ENCODE peak calls at places on chromosomes 4 and X, in five cellular contexts. One of them, this sample, is unnamed.

GRCh38 chrX:110167952-110168451 is 149.9 kb downstream of the AMMECR1 start:
- DNase-seq in HepG2: no peak
- DNase-seq in H1: peak; percentile 75
- DNase-seq in GM12878: no peak
- DNase-seq in K562: peak; percentile 77
- DNase-seq in this sample: no peak

GRCh38 chr4:60129740-60130139 is 1070.4 kb upstream of the ADGRL3 start:
- DNase-seq in GM12878: no peak
- DNase-seq in HepG2: no peak
- DNase-seq in H1: no peak
- DNase-seq in K562: no peak
- DNase-seq in this sample: no peak

GRCh38 chr4:128844931-128845330 is 35.4 kb downstream of the JADE1 start:
- DNase-seq in HepG2: peak; percentile 33
- DNase-seq in GM12878: no peak
- DNase-seq in K562: no peak
- DNase-seq in H1: no peak
- DNase-seq in this sample: no peak

GRCh38 chr4:2827071-2827873 is 16.4 kb upstream of the ADD1 start:
- DNase-seq in GM12878: no peak
- DNase-seq in K562: no peak
- DNase-seq in HepG2: no peak
- DNase-seq in H1: no peak
- DNase-seq in this sample: no peak

GRCh38 chrX:140503714-140504351 is 1.0 kb downstream of the SOX3 start:
- DNase-seq in H1: peak; percentile 49
- DNase-seq in HepG2: no peak
- DNase-seq in GM12878: no peak
- DNase-seq in K562: no peak
- DNase-seq in this sample: no peak

GRCh38 chr4:70559216-70559830 is 32.7 kb upstream of the AMBN start:
- DNase-seq in H1: peak; percentile 53
- DNase-seq in HepG2: peak; percentile 67
- DNase-seq in K562: peak; percentile 44
- DNase-seq in GM12878: no peak
- DNase-seq in this sample: peak; percentile 35

GRCh38 chr4:71261001-71261400 is 77.8 kb upstream of the SLC4A4 start:
- DNase-seq in H1: no peak
- DNase-seq in K562: no peak
- DNase-seq in HepG2: no peak
- DNase-seq in GM12878: no peak
- DNase-seq in this sample: no peak

GRCh38 chr4:93396274-93396673 is 432.3 kb upstream of the ATOH1 start:
- DNase-seq in HepG2: no peak
- DNase-seq in H1: no peak
- DNase-seq in GM12878: no peak
- DNase-seq in K562: no peak
- DNase-seq in this sample: peak; percentile 36

GRCh38 chrX:133983974-133984578 is 1.3 kb downstream of the GPC3 start:
- DNase-seq in GM12878: no peak
- DNase-seq in K562: no peak
- DNase-seq in H1: peak; percentile 55
- DNase-seq in HepG2: no peak
- DNase-seq in this sample: no peak

GRCh38 chr4:72312032-72312650 is 256.9 kb downstream of the ADAMTS3 start:
- DNase-seq in HepG2: peak; percentile 1
- DNase-seq in GM12878: no peak
- DNase-seq in H1: no peak
- DNase-seq in K562: no peak
- DNase-seq in this sample: no peak

GRCh38 chr4:153115322-153116100 is 88.7 kb upstream of the TRIM2 start:
- DNase-seq in GM12878: peak; percentile 79
- DNase-seq in K562: no peak
- DNase-seq in HepG2: peak; percentile 11
- DNase-seq in H1: no peak
- DNase-seq in this sample: peak; percentile 46

GRCh38 chrX:111662314-111662713 is 18.7 kb upstream of the ALG13 start:
- DNase-seq in GM12878: no peak
- DNase-seq in H1: no peak
- DNase-seq in HepG2: no peak
- DNase-seq in K562: no peak
- DNase-seq in this sample: no peak

GRCh38 chr4:119172223-119172622 is 36.6 kb downstream of the MYOZ2 start:
- DNase-seq in K562: no peak
- DNase-seq in H1: no peak
- DNase-seq in GM12878: no peak
- DNase-seq in HepG2: no peak
- DNase-seq in this sample: no peak

GRCh38 chr4:99074816-99075215 is 13.8 kb downstream of the ADH5 start:
- DNase-seq in H1: no peak
- DNase-seq in K562: no peak
- DNase-seq in HepG2: no peak
- DNase-seq in GM12878: no peak
- DNase-seq in this sample: no peak

GRCh38 chr4:84878090-84878489 is 88.4 kb downstream of the WDFY3 start:
- DNase-seq in H1: no peak
- DNase-seq in GM12878: no peak
- DNase-seq in K562: no peak
- DNase-seq in HepG2: no peak
- DNase-seq in this sample: no peak

GRCh38 chrX:115988825-115989224 is 181.7 kb upstream of the AGTR2 start:
- DNase-seq in HepG2: no peak
- DNase-seq in K562: no peak
- DNase-seq in GM12878: no peak
- DNase-seq in H1: no peak
- DNase-seq in this sample: no peak

GRCh38 chr4:153346031-153346430 is 1.5 kb downstream of the MND1 start:
- DNase-seq in GM12878: no peak
- DNase-seq in H1: no peak
- DNase-seq in K562: no peak
- DNase-seq in HepG2: no peak
- DNase-seq in this sample: no peak

GRCh38 chr4:173878701-173879100 is 348.7 kb upstream of the HAND2 start:
- DNase-seq in H1: no peak
- DNase-seq in HepG2: no peak
- DNase-seq in K562: peak; percentile 6
- DNase-seq in GM12878: no peak
- DNase-seq in this sample: no peak

GRCh38 chr4:121069419-121069818 is 2.9 kb downstream of the NDNF start:
- DNase-seq in H1: no peak
- DNase-seq in K562: no peak
- DNase-seq in GM12878: no peak
- DNase-seq in HepG2: no peak
- DNase-seq in this sample: no peak

GRCh38 chr4:121062466-121062975 is 9.8 kb downstream of the NDNF start:
- DNase-seq in H1: no peak
- DNase-seq in GM12878: no peak
- DNase-seq in K562: no peak
- DNase-seq in HepG2: no peak
- DNase-seq in this sample: no peak

GRCh38 chr4:121061215-121061614 is 11.1 kb downstream of the NDNF start:
- DNase-seq in GM12878: no peak
- DNase-seq in H1: no peak
- DNase-seq in HepG2: no peak
- DNase-seq in K562: no peak
- DNase-seq in this sample: no peak

GRCh38 chr4:121061861-121062260 is 10.5 kb downstream of the NDNF start:
- DNase-seq in GM12878: no peak
- DNase-seq in K562: no peak
- DNase-seq in H1: no peak
- DNase-seq in HepG2: no peak
- DNase-seq in this sample: no peak

DNA sequence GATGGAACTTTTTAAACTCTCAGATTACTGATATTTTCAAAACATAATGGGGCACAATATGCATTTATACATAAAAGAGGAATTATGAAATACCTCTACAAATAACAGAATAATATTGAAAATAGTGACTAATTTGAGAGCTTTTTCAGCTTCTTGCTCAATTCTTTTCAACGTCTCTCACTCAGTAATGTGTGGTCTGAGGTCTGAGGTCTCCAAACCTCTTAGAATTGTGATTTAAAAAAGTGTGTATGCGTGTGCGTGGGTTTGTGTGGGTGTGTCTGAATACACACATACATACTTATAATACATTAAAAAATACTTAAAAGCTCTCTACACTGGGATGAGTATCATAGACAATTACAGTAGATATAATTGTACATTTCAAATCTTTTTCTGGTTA is 7.9 kb downstream of the NDNF start:
- DNase-seq in HepG2: no peak
- DNase-seq in H1: no peak
- DNase-seq in GM12878: no peak
- DNase-seq in K562: no peak
- DNase-seq in this sample: no peak
- H3K27ac ChIP-seq in HepG2: no peak overlapping the region
- H3K27ac ChIP-seq in H1: no peak overlapping the region
- H3K27ac ChIP-seq in GM12878: no peak overlapping the region
- H3K27ac ChIP-seq in K562: no peak overlapping the region
- H3K27ac ChIP-seq in this sample: no peak overlapping the region

GRCh38 chrX:153537526-153538295 is 20.3 kb downstream of the ATP2B3 start:
- DNase-seq in H1: no peak
- DNase-seq in GM12878: no peak
- DNase-seq in HepG2: no peak
- DNase-seq in K562: no peak
- DNase-seq in this sample: no peak

GRCh38 chrX:153537080-153537479 is 19.6 kb downstream of the ATP2B3 start:
- DNase-seq in H1: no peak
- DNase-seq in HepG2: no peak
- DNase-seq in GM12878: no peak
- DNase-seq in K562: no peak
- DNase-seq in this sample: no peak

GRCh38 chrX:153538424-153538823 is 21.0 kb downstream of the ATP2B3 start:
- DNase-seq in H1: no peak
- DNase-seq in GM12878: no peak
- DNase-seq in HepG2: no peak
- DNase-seq in K562: no peak
- DNase-seq in this sample: no peak

GRCh38 chrX:153539979-153540358 is 22.5 kb downstream of the ATP2B3 start:
- DNase-seq in HepG2: no peak
- DNase-seq in K562: no peak
- DNase-seq in GM12878: no peak
- DNase-seq in H1: no peak
- DNase-seq in this sample: no peak

DNA sequence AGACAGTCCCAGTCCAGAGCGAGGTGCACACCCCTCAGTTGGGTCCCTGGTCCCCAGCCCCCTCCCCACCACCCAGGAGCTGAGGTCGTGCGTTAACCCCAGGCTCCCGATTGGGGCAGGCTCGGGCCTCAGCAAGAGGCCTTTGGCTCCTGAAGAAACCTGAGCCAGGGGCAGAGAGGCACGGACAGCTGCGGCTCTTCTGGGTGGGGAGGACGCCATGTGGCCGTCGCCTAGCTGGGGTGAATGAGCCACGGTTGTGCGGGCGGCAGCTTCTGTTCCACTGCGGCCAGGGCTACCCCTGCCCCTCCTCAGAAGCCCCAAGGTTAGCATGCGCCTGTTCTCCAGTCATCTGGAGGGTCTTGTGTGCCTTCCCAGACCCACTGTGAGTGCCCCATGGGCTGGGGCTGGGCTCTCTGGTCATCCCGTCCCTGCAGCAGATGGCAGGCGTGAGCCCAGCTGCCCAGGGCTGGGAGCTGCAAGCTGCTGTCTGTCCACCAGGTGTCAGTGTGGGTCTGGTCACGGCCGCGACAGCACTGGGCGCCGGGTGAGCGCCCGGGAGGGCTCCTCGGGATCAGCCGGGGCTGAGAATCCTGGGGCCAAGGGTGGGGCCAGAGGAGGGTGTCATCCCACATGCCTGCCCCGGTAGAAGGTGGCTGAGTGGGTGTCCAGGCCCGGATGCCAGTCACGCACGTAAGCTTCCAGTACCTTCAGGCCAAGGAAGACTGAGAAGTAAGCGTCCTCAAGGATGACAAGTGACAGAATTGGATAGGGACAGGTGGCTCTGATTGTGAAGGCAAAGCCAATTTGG is 21.9 kb downstream of the ATP2B3 start:
- DNase-seq in K562: peak; percentile 81
- DNase-seq in HepG2: peak; percentile 23
- DNase-seq in GM12878: no peak
- DNase-seq in H1: peak; percentile 84
- DNase-seq in this sample: peak; percentile 24
- TF ChIP-seq ZNF274 in K562: no peak
- TF ChIP-seq ZNF274 in HepG2: no peak
- TF ChIP-seq ZNF274 in GM12878: no peak
- TF ChIP-seq ZNF274 in H1: no peak
- TF ChIP-seq ZNF274 in this sample: no peak

DNA sequence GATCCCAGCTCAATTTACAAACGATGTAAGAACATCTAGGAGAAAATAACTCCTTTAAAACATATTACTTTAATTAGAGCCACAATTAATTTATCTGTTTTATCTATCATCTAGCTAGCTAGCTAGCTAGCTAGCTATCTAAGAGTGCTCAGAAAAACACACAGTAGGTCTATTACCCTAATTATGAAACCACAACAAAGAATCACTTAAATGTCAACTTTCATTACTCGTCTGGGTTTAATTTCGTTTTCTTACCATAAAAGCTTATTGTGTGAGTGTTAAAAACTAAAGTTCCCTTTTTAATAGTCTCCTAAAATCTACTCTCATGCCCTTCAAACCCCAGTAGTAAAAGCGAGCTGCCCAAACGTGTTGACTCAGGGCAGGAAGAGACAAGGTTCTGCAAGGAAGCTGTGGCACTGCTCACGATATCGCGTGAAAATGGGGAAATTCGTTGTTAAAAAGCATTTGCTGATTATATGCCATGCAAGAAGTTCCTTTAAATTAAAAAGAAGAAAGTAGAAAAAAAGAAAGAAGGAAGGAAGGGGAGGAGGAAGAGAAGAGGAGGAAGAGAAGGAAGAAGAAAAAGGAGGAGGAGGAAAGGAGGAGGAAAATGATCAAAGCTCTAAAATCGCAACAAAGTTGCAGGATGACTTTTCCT is 617 bp downstream of the MBNL3 start:
- DNase-seq in HepG2: no peak
- DNase-seq in H1: no peak
- DNase-seq in K562: no peak
- DNase-seq in GM12878: no peak
- DNase-seq in this sample: no peak
- H3K27ac ChIP-seq in HepG2: peak overlapping the region; percentile 94
- H3K27ac ChIP-seq in H1: no peak overlapping the region
- H3K27ac ChIP-seq in K562: no peak overlapping the region
- H3K27ac ChIP-seq in GM12878: peak overlapping the region; percentile 81
- H3K27ac ChIP-seq in this sample: no peak overlapping the region

DNA sequence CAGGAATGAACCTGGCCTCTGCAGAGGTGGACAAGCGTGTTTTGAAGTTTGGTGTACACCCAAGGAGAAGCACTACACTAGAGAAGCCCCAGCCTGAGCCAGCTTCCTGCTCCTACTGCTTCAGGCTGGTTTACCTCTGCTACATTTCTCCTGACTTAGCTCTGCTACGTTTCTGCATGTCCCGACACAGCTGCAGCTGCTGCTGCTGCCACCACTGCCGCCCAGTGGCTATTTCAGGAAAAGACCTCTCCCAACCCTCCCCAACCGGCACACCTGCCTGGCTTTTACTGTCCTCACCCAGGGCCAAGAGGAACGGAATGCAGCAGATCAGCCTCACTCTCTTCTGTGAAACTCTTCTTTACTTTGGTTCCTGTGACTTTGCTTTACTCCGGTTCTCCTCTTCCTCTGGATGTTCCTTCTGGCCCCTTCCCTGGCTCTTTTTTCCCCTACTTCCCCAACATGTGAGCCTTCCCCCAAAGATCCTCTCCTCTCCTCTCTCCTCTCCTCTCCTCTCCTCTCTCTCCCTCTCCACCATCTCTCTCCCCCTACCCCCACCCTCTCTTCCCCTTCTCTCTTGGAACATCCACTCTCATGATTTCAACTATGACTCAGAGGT is 3.1 kb upstream of the P2RY4 start:
- DNase-seq in GM12878: no peak
- DNase-seq in H1: peak; percentile 70
- DNase-seq in HepG2: peak; percentile 23
- DNase-seq in K562: peak; percentile 49
- DNase-seq in this sample: no peak
- TF ChIP-seq ZNF274 in GM12878: no peak
- TF ChIP-seq ZNF274 in H1: no peak
- TF ChIP-seq ZNF274 in HepG2: no peak
- TF ChIP-seq ZNF274 in K562: no peak
- TF ChIP-seq ZNF274 in this sample: no peak